ENCODE peak calls at places on chromosomes 12 and 14, in six cellular contexts. S is effector memory CD4-positive, alpha-beta T cell; T is GM23338; X is CD8-positive, alpha-beta T cell; M is brain microvascular endothelial cell; V is DND-41. Z is an unnamed sample.

GRCh38 chr12:42568952-42569916 is 20.3 kb downstream of the PRICKLE1 start:
- DNase-seq in T (peak), V (peak), M (peak), X (no peak), S (no peak), Z (no peak)

GRCh38 chr14:104781271-104782077 is 14.1 kb downstream of the AKT1 start:
- DNase-seq in M (no peak), T (no peak), X (no peak), S (no peak), V (no peak), Z (no peak)

GRCh38 chr12:5395443-5396401 is 36.2 kb upstream of the NTF3 start:
- DNase-seq in T (peak), X (no peak), M (no peak), S (no peak), V (no peak), Z (no peak)

GRCh38 chr12:118023461-118023860 is 7.0 kb downstream of the RFC5 start:
- DNase-seq in S (no peak), X (no peak), M (no peak), T (no peak), V (no peak), Z (no peak)

GRCh38 chr12:1262008-1262407 is 271.0 kb downstream of the ERC1 start:
- DNase-seq in X (no peak), M (no peak), S (no peak), T (no peak), V (no peak), Z (no peak)

GRCh38 chr14:65179918-65180724 is 77.8 kb upstream of the MAX start:
- DNase-seq in T (no peak), X (no peak), S (no peak), M (peak), V (no peak), Z (no peak)

GRCh38 chr12:23049180-23049579 is 424.2 kb downstream of the ETNK1 start:
- DNase-seq in X (no peak), V (no peak), T (no peak), M (no peak), S (no peak), Z (no peak)

GRCh38 chr12:40647651-40648050 is 44.6 kb upstream of the CNTN1 start:
- DNase-seq in X (no peak), M (no peak), S (no peak), T (no peak), V (no peak), Z (no peak)

GRCh38 chr14:104600141-104600643 is 4.4 kb downstream of the TMEM179 start:
- DNase-seq in M (no peak), V (no peak), T (no peak), X (no peak), S (no peak), Z (no peak)

GRCh38 chr14:104254735-104255400 is 116.5 kb downstream of the KIF26A start:
- DNase-seq in S (no peak), V (no peak), M (no peak), X (no peak), T (no peak), Z (no peak)

GRCh38 chr14:24052656-24053547 is 1.1 kb downstream of the CARMIL3 start:
- DNase-seq in M (no peak), T (no peak), S (no peak), X (no peak), V (no peak), Z (no peak)

GRCh38 chr14:24053548-24054323 is 1.9 kb downstream of the CARMIL3 start:
- DNase-seq in X (no peak), V (no peak), T (no peak), S (no peak), M (no peak), Z (no peak)

GRCh38 chr14:24051162-24051788 is 534 bp upstream of the CARMIL3 start:
- DNase-seq in V (no peak), T (peak), M (no peak), S (no peak), X (no peak), Z (no peak)

GRCh38 chr14:24054324-24054641 is 2.5 kb downstream of the CARMIL3 start:
- DNase-seq in V (no peak), M (no peak), S (no peak), T (no peak), X (no peak), Z (no peak)

DNA sequence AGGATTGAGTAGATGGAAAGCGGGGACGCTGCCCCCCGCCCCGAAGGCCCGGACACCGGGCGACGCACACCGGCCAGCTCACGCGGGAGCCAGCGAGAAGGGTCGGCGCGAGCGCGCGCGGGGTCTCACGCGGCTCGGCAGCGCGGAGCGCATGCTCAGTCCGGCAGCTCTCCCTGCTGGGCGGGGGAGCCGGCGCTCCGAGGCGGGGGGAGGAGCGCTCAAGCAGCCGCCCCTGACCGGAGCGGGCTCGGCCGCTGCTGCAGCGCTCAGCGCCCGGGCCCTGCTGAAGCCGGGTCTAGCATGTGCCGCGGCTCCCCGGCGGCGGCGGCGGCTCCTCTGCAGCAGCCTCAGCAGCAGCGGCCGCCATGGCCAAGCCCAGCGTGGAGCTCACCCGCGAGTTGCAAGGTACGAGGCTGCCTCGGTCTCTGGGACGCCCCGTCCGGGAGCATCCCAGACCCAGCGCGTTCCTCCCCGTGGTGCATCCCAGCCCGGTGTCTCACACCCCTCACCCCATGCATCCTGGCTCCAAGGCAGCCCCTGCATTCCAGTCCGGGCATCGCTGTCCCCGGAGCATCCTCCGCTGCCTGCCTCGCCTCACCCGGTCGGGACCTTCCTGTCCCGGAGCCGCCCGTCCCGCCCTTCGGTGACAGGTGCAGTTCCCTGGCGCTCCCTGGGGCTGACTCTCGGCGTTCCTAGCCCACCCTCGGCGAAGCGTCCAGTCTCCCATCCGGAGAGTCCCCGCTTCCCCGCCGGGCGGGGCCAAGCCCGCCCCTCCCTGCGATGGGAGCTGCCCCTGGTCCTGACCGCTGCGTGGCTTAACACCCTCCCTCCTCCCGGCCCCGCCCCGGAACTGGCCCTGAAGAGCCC is at the start of gene CARMIL3:
- DNase-seq in T (peak), X (peak), M (no peak), S (peak), V (peak), Z (peak)
- H3K27ac ChIP-seq in T (peak), X (no peak), M (no peak), S (no peak), V (peak), Z (peak)

DNA sequence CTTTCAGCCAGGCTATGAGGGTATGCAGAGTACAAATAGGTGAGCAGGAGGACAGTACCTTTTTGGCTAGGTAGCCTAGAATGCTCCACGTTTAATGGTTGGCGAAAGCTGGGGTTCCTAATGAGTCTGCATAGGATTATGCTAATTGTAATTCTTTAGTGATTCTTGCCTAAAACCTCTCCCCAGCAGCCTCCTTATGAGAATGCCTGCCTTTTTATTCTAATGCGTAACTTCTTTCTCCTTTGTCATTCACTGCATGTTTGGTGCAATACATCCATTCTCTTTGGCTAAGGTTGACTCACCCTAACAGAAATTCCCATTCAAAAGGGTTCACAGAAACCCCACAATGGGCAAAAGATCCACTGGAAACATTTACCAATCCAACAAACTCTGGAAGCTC is 752.2 kb downstream of the FSCB start:
- DNase-seq in M (no peak), X (no peak), T (peak), S (no peak), V (no peak), Z (no peak)
- H3K27ac ChIP-seq in M (no peak), X (no peak), T (peak), S (no peak), V (no peak), Z (no peak)

GRCh38 chr12:54004841-54005530 is 3.8 kb upstream of the HOXC8 start:
- DNase-seq in V (no peak), S (no peak), X (no peak), T (peak), M (no peak), Z (no peak)
- H3K27ac ChIP-seq in V (no peak), S (no peak), X (no peak), T (no peak), M (no peak), Z (no peak)

GRCh38 chr12:113697104-113697503 is 225.4 kb upstream of the LHX5 start:
- DNase-seq in X (no peak), T (no peak), M (no peak), V (no peak), S (no peak), Z (no peak)
- H3K27ac ChIP-seq in X (no peak), T (no peak), M (no peak), V (no peak), S (no peak), Z (no peak)

DNA sequence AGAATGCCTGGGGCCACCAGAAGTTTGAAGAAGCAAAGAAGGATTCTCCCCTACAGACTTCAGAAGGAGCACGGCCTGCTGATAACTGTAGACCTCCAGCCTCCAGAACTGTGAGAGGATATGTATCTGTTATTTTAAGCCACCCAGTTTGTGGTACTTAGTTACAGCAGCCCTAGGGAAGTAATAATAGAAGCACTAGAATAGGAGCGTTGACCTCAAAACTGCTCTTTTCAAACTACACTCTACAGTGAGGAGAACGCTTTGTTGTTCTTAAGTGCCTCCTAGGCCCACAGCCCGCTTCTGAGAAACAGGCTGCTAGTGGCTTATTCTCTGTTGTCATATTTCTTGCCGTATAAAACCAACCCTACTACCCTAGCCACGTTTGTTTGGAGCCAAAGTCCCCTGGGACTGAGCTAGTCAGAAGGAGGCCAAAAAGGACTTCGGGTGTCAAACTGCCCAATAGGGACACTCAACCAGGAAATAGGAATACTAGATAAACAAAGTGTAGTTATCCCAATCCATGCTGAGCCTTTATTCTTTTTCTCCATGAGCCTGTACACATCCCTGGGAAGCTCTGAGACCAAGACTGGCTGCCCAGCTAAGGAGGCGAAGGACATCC is 38.5 kb upstream of the FRS2 start:
- DNase-seq in M (no peak), X (no peak), T (no peak), S (no peak), V (no peak), Z (no peak)
- H3K27ac ChIP-seq in M (no peak), X (no peak), T (no peak), S (no peak), V (no peak), Z (no peak)

GRCh38 chr12:11731455-11731854 is 82.0 kb downstream of the ETV6 start:
- DNase-seq in T (no peak), V (no peak), X (no peak), M (no peak), S (no peak), Z (no peak)
- H3K27ac ChIP-seq in T (no peak), V (no peak), X (no peak), M (peak), S (peak), Z (no peak)

GRCh38 chr12:53093777-53094393 is 3.6 kb upstream of the IGFBP6 start:
- DNase-seq in V (no peak), S (no peak), M (no peak), X (no peak), T (no peak), Z (no peak)
- H3K27ac ChIP-seq in V (no peak), S (no peak), M (no peak), X (no peak), T (no peak), Z (peak)

DNA sequence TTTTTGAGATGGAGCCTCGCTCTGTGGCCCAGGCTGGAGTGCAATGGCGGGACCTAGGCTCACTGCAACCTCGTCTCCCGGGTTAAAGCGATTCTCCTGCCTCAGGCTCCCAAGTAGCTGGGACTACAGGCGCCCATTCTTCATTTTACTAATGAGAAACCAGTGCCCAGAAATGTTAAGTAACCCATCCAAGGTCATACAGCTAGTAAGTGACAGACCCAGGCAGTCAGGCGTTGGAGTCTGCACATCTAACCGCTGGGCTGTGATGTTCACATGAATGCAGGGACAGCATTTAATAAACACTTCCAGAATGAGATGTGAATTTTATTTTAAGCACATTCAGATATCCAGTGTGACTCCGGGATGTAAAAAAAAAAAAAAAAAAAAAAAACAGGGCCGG is 1.3 kb upstream of the TRIP11 start:
- DNase-seq in T (no peak), X (no peak), M (no peak), S (no peak), V (no peak), Z (no peak)
- H3K27ac ChIP-seq in T (no peak), X (peak), M (no peak), S (peak), V (peak), Z (peak)

GRCh38 chr12:49331360-49332222 is 5.4 kb downstream of the C1QL4 start:
- DNase-seq in S (no peak), V (no peak), X (no peak), M (peak), T (peak), Z (peak)
- H3K27ac ChIP-seq in S (no peak), V (no peak), X (no peak), M (no peak), T (no peak), Z (no peak)

Z was measured in lung.